ENCODE peak calls at places on chromosomes 2 and 18, in six cellular contexts. S is MM.1S, O is astrocyte of the spinal cord, K is stomach, Z is lower lobe of right lung, N is thoracic aorta. R is an unnamed sample.
A peak's percentile ranks its signal among the peaks of the same experiment; 100 is the strongest.

GRCh38 chr2:46530571-46530970 is 51.2 kb downstream of the TMEM247 start:
- DNase-seq in Z (no peak), K (no peak), N (no peak), S (no peak), O (no peak), R (no peak)

GRCh38 chr2:27428978-27429541 is 629 bp downstream of the NRBP1 start:
- DNase-seq in N (peak; percentile 45), O (peak; percentile 88), K (peak; percentile 91), Z (peak; percentile 92), S (peak; percentile 90), R (peak; percentile 94)

GRCh38 chr18:62425465-62426190 is 97.2 kb upstream of the ZCCHC2 start:
- DNase-seq in O (peak; percentile 95), K (peak; percentile 74), N (peak; percentile 52), S (peak; percentile 75), Z (peak; percentile 66), R (peak; percentile 45)

GRCh38 chr18:33578371-33579146 is 540 bp downstream of the ASXL3 start:
- DNase-seq in K (peak; percentile 49), S (no peak), O (no peak), Z (peak; percentile 44), N (no peak), R (peak; percentile 56)

GRCh38 chr2:102050854-102051391 is 59.2 kb downstream of the IL1R2 start:
- DNase-seq in O (peak; percentile 84), S (no peak), N (peak; percentile 74), Z (peak; percentile 66), K (peak; percentile 66), R (no peak)

GRCh38 chr2:27763907-27764267 is 7.6 kb upstream of the MRPL33 start:
- DNase-seq in K (no peak), S (no peak), O (no peak), N (no peak), Z (no peak), R (no peak)

GRCh38 chr2:16172324-16173175 is 232.2 kb downstream of the MYCN start:
- DNase-seq in N (no peak), S (no peak), Z (no peak), K (no peak), O (no peak), R (no peak)

GRCh38 chr18:25453556-25454269 is 101.7 kb upstream of the ZNF521 start:
- DNase-seq in K (no peak), S (no peak), Z (no peak), N (no peak), O (peak; percentile 26), R (no peak)

GRCh38 chr2:74267068-74267467 is 68.7 kb downstream of the MTHFD2 start:
- DNase-seq in Z (no peak), N (no peak), S (peak; percentile 67), K (peak; percentile 53), O (no peak), R (peak; percentile 62)

GRCh38 chr2:29519996-29520395 is 401.4 kb downstream of the ALK start:
- DNase-seq in N (no peak), O (peak; percentile 12), K (no peak), Z (no peak), S (no peak), R (no peak)

GRCh38 chr2:27720004-27720551 is 51.4 kb upstream of the MRPL33 start:
- DNase-seq in K (peak; percentile 51), S (no peak), O (peak; percentile 94), N (peak; percentile 80), Z (no peak), R (no peak)

GRCh38 chr2:43542285-43542933 is 53.4 kb downstream of the THADA start:
- DNase-seq in O (peak; percentile 76), K (no peak), N (no peak), Z (no peak), S (peak; percentile 28), R (peak; percentile 37)

GRCh38 chr2:64601027-64601767 is 52.5 kb downstream of the SERTAD2 start:
- DNase-seq in O (no peak), N (no peak), K (no peak), Z (no peak), S (peak; percentile 88), R (no peak)

GRCh38 chr2:20447437-20448245 is 767 bp downstream of the RHOB start:
- DNase-seq in O (peak; percentile 54), S (peak; percentile 24), N (no peak), K (peak; percentile 57), Z (peak; percentile 75), R (peak; percentile 72)

GRCh38 chr2:117930775-117931174 is 83.1 kb downstream of the CCDC93 start:
- DNase-seq in S (no peak), O (no peak), N (no peak), K (no peak), Z (no peak), R (no peak)

GRCh38 chr18:56709463-56709862 is 58.3 kb downstream of the WDR7 start:
- DNase-seq in O (peak; percentile 87), K (no peak), Z (no peak), N (no peak), S (peak; percentile 56), R (peak; percentile 54)

GRCh38 chr2:200810252-200810650 is 1.5 kb upstream of the BZW1 start:
- DNase-seq in N (no peak), K (peak; percentile 56), O (peak; percentile 82), S (no peak), Z (no peak), R (no peak)

GRCh38 chr2:8469709-8470493 is 212.0 kb upstream of the ID2 start:
- DNase-seq in O (peak; percentile 6), K (no peak), Z (no peak), S (no peak), N (no peak), R (no peak)

GRCh38 chr2:56133931-56134629 is 49.7 kb upstream of the CCDC85A start:
- DNase-seq in O (no peak), S (no peak), N (no peak), Z (no peak), K (no peak), R (no peak)

GRCh38 chr2:136378712-136379595 is 261.0 kb upstream of the CXCR4 start:
- DNase-seq in K (peak; percentile 59), N (no peak), O (peak; percentile 43), Z (no peak), S (peak; percentile 85), R (peak; percentile 51)

GRCh38 chr2:239363946-239364637 is 36.7 kb downstream of the HDAC4 start:
- DNase-seq in Z (peak; percentile 28), K (no peak), S (no peak), N (no peak), O (no peak), R (no peak)

GRCh38 chr2:238408615-238409340 is 17.9 kb upstream of the ASB1 start:
- DNase-seq in O (no peak), Z (no peak), N (no peak), S (no peak), K (no peak), R (no peak)

GRCh38 chr2:178388287-178388686 is 62.7 kb downstream of the PRKRA start:
- DNase-seq in Z (no peak), S (no peak), N (no peak), K (no peak), O (no peak), R (no peak)

GRCh38 chr18:73945130-73945792 is 202.4 kb downstream of the FBXO15 start:
- DNase-seq in N (no peak), Z (no peak), O (peak; percentile 62), K (no peak), S (no peak), R (no peak)

GRCh38 chr2:103292570-103293265 is 530.9 kb downstream of the TMEM182 start:
- DNase-seq in O (no peak), S (no peak), N (no peak), K (no peak), Z (no peak), R (no peak)
- TF ChIP-seq CTCF in O (no peak), S (no peak), N (no peak), K (no peak), Z (no peak), R (no peak)

DNA sequence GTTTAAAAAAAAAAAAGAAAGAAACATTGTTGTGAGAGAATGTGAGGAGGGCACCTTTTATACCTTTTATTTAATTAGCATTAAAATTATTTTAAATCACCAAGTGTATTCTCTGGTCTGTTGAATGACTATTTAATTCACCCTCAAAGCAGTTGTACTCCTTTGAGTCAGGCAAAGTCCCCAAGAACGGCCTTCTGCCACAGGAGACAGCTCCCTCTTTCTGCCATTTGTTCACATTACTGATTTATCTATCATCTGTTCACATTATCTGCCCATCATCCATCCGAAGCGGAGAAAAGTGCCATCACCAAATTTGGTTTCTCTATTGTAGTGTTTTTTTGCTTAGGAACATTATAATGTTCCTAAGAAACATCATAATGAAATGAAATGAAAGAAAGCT is 240.7 kb upstream of the DPP10 start:
- DNase-seq in Z (no peak), N (no peak), O (no peak), S (no peak), K (no peak), R (no peak)
- TF ChIP-seq CTCF in Z (no peak), N (no peak), O (no peak), S (no peak), K (no peak), R (peak; percentile 16)

GRCh38 chr2:241722896-241723454 is 11.5 kb upstream of the D2HGDH start:
- DNase-seq in N (no peak), O (no peak), S (no peak), K (no peak), Z (no peak), R (no peak)

GRCh38 chr2:241724975-241725870 is 9.2 kb upstream of the D2HGDH start:
- DNase-seq in S (no peak), N (no peak), Z (no peak), K (no peak), O (no peak), R (no peak)

GRCh38 chr2:241721852-241722251 is 12.6 kb upstream of the D2HGDH start:
- DNase-seq in S (no peak), K (no peak), Z (no peak), O (no peak), N (no peak), R (peak; percentile 26)

GRCh38 chr2:241726459-241726858 is 8.0 kb upstream of the D2HGDH start:
- DNase-seq in S (no peak), Z (no peak), K (no peak), O (no peak), N (no peak), R (no peak)

GRCh38 chr2:241724259-241724974 is 10.0 kb upstream of the D2HGDH start:
- DNase-seq in N (no peak), Z (no peak), S (no peak), K (no peak), O (no peak), R (no peak)
- TF ChIP-seq CTCF in N (no peak), Z (peak; percentile 18), S (no peak), K (no peak), O (peak; percentile 30), R (no peak)

DNA sequence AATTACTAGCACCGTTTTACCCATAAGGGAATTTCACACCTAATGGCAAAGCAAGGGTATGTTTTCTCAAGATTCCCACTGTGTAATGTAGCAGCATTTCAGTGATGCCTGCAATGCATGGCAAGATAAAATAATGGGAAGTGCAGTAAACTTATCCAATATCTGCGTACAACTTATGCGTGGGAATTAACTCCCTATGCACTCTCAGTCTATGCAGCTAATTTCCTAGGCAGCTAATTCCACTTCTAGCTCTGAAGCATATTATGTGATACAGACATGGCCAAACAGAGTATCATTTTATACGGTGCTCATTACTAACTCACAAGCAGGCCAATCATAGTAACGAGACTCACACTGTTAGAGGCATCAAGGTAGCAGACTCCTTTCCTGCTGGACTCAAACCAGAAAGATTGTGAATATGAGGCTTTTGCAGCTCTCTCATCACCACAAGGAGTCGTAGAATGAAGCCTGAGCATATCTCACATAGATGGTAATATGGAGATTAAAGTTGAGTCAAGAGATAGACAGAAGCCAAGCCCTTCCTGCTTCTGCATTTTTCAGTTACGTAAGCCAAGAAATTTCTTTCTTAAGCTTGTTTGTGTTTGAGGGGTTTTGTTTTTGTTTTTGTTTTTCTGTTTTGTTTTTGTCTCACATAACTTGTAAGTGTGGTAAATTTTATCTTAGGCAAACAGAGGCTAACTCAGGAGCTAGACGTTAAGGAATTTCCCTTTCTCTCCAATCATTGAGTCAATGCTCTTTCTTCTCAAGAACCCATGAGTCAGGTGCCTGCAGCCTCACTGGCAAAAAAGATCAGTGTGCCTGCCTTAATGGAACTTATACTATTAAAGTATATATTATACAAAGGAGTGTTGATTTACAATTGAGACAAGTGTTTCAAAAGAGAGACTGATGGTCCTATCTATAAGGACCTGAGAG is 34.7 kb upstream of the ITGAV start:
- DNase-seq in N (no peak), Z (no peak), O (no peak), K (no peak), S (no peak), R (no peak)
- TF ChIP-seq CTCF in N (no peak), Z (no peak), O (peak; percentile 12), K (no peak), S (no peak), R (no peak)

R was measured in GM13976.